ENCODE peak calls at places on chromosomes 1 and 21, in five cellular contexts. Q is colonic mucosa, N is cardiac muscle cell, T is breast epithelium, G is IMR-90. E is an unnamed sample.

GRCh38 chr21:36385233-36385908 is at the start of gene CHAF1B:
- DNase-seq in Q (peak; percentile 81), N (peak; percentile 91), T (peak; percentile 69), G (peak; percentile 65), E (peak; percentile 76)

GRCh38 chr1:44261963-44262362 is 48.7 kb downstream of the DMAP1 start:
- DNase-seq in Q (no peak), N (no peak), T (no peak), G (no peak), E (no peak)

GRCh38 chr1:6581561-6582305 is 1.9 kb downstream of the ZBTB48 start:
- DNase-seq in Q (peak; percentile 45), N (no peak), T (no peak), G (no peak), E (no peak)

GRCh38 chr1:206925116-206925736 is 3.5 kb upstream of the FCMR start:
- DNase-seq in Q (peak; percentile 80), N (no peak), T (no peak), G (no peak), E (no peak)

GRCh38 chr1:172287207-172287606 is 133.3 kb upstream of the C1orf105 start:
- DNase-seq in Q (peak; percentile 32), N (no peak), T (no peak), G (peak; percentile 73), E (no peak)

GRCh38 chr1:201430790-201431189 is 9.3 kb upstream of the TNNI1 start:
- DNase-seq in Q (no peak), N (no peak), T (no peak), G (no peak), E (no peak)

GRCh38 chr21:32007461-32007860 is 134.6 kb downstream of the HUNK start:
- DNase-seq in Q (no peak), N (no peak), T (no peak), G (peak; percentile 82), E (no peak)

GRCh38 chr1:240173836-240174235 is 82.2 kb downstream of the FMN2 start:
- DNase-seq in Q (no peak), N (no peak), T (no peak), G (peak; percentile 16), E (no peak)

GRCh38 chr1:107941123-107941522 is 23.9 kb downstream of the VAV3 start:
- DNase-seq in Q (no peak), N (no peak), T (no peak), G (no peak), E (no peak)

GRCh38 chr1:39295901-39296300 is 91.4 kb downstream of the MACF1 start:
- DNase-seq in Q (no peak), N (no peak), T (no peak), G (no peak), E (no peak)

GRCh38 chr1:212401838-212402582 is 12.7 kb downstream of the PACC1 start:
- DNase-seq in Q (no peak), N (no peak), T (no peak), G (peak; percentile 73), E (no peak)

GRCh38 chr1:2132222-2133038 is 62.1 kb downstream of the FAAP20 start:
- DNase-seq in Q (no peak), N (peak; percentile 64), T (no peak), G (peak; percentile 85), E (no peak)

GRCh38 chr1:1847061-1847460 is 43.8 kb downstream of the GNB1 start:
- DNase-seq in Q (peak; percentile 44), N (peak; percentile 56), T (no peak), G (no peak), E (no peak)

GRCh38 chr1:21097744-21098143 is 79.0 kb downstream of the EIF4G3 start:
- DNase-seq in Q (no peak), N (no peak), T (no peak), G (no peak), E (no peak)

GRCh38 chr1:13832536-13832935 is 132.5 kb downstream of the PRDM2 start:
- DNase-seq in Q (peak; percentile 84), N (no peak), T (no peak), G (no peak), E (no peak)

GRCh38 chr1:8094481-8095241 is 68.6 kb upstream of the ERRFI1 start:
- DNase-seq in Q (peak; percentile 50), N (no peak), T (no peak), G (peak; percentile 90), E (no peak)
- H3K27ac ChIP-seq in Q (peak overlapping the region; percentile 80), N (no peak overlapping the region), T (no peak overlapping the region), G (peak overlapping the region; percentile 98), E (peak overlapping the region; percentile 100)

DNA sequence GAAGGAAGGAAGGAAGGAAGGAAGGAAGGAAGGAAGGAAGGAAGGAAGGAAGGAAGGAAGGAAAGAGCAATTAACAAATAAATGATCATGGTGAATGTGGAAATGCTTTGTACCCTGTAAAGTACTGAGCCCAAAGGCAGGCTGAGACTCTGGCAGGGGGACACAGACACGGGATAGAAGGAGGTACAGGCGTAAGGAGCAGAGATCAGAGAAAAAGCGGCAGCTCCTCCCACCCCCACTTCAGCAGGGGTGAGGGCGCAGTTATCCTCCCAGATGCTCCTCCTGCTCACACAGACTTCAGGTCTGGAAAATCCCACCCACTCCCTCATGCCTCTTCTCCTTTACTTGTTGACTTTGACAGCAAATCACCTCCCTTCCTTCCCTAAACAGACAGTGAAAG is 464.5 kb downstream of the MATN1 start:
- DNase-seq in Q (no peak), N (no peak), T (no peak), G (no peak), E (peak; percentile 7)
- H3K4me1 ChIP-seq in Q (no peaks in the 10 kb centered on the region), N (no peaks in the 10 kb centered on the region), T (no peaks in the 10 kb centered on the region), G (no peaks in the 10 kb centered on the region), E (no peaks in the 10 kb centered on the region)

GRCh38 chr1:41417746-41418145 is 56.5 kb downstream of the FOXO6 start:
- DNase-seq in Q (no peak), N (no peak), T (no peak), G (no peak), E (no peak)

GRCh38 chr1:41417335-41417682 is 56.1 kb downstream of the FOXO6 start:
- DNase-seq in Q (no peak), N (no peak), T (no peak), G (no peak), E (no peak)

GRCh38 chr1:41419584-41420295 is 58.5 kb downstream of the FOXO6 start:
- DNase-seq in Q (no peak), N (no peak), T (no peak), G (no peak), E (no peak)

GRCh38 chr1:41420351-41420750 is 59.1 kb downstream of the FOXO6 start:
- DNase-seq in Q (no peak), N (no peak), T (no peak), G (no peak), E (no peak)

DNA sequence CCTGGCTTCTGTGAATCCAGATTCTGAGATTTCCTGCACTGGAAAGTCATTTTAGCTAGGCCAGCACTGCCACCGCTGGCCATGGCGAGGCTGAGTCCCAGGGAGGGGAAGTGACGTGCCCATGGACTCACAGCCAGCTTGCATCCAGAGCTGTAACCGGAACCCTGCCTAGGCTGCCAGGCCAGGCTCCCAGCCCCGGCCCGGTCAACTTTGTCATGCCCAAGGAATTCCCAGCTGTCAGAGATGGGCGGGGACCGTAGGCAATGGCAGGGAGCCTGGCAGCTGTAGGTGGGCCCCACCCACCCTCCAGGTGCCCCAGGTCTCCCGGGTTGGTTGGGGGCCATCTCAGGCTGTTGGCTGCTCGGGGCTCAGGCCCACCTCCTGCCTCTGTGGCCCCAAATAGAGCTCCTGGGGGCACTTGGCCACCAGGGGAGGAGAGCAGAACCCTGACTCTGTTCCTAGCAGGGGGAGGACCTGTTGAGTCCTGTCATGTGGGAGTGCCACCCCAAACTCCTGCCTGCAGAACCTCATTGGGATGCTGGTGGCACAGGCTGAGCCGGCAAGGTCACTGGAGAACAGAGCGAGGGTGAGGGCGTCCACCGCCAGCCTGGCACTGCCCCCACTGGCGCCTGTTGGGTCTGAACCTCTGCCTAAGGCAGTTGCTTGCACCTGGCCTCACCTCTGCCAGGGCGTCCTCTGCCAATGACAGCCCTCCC is 57.8 kb downstream of the FOXO6 start:
- DNase-seq in Q (peak; percentile 85), N (no peak), T (peak; percentile 90), G (peak; percentile 84), E (peak; percentile 95)
- H3K27ac ChIP-seq in Q (no peak overlapping the region), N (no peak overlapping the region), T (peak overlapping the region; percentile 95), G (no peak overlapping the region), E (peak overlapping the region; percentile 59)

DNA sequence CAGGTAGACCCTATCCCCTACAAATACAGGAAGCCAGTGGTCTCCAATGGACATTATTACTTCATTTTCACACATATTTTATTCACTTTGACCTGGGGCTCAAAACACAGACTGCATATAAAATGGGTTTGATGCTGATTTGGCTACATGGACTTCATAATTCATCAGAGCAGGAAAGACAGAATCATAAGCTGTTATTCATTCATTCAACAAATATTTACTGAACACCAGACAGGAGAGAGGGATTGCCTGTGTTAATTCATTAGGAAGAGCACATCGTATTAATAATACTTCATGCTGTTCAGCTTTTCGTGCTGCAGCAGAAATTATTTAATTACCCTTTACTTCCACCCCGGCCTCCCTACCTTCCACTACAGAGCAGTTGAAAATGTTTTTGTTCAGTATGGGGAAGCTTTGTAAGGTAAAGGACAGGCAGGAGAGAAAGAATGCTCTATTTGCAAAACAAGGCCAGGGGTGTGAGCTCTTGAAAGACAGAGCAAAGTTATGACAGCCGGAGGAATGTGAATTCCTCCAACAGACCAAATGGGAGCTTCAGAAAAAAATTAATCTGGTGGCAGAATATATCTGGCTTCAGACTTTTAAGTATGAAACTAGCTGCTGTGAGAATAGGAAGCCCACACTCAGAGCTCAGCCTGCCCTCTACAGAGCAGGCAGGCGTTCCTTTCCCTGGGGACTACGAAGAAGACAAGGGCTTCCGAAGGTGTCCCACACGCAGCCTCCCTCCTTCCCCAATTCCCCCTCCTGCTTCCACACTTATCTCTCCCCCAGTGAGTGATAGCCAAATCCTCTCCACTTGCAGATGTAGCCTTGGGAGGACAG is 58.0 kb downstream of the MDM4 start:
- DNase-seq in Q (no peak), N (no peak), T (no peak), G (no peak), E (no peak)
- H3K4me1 ChIP-seq in Q (peaks cover 3% of the 10 kb centered on the region), N (peaks cover 7% of the 10 kb centered on the region), T (no peaks in the 10 kb centered on the region), G (peaks cover 1% of the 10 kb centered on the region), E (peaks cover 7% of the 10 kb centered on the region)

E was measured in RWPE2.